ENCODE peak calls at places on chromosomes 2 and 18, in six cellular contexts. M is substantia nigra, W is fibroblast of villous mesenchyme, S is neural crest cell, B is sigmoid colon, A is neuronal stem cell. I is an unnamed sample.

GRCh38 chr2:234191819-234192407 is 141.4 kb downstream of the SPP2 start:
- DNase-seq in M (no peak), W (peak), S (no peak), B (no peak), A (no peak), I (no peak)

GRCh38 chr2:235966396-235966795 is 201.8 kb downstream of the GBX2 start:
- DNase-seq in M (no peak), W (no peak), S (no peak), B (peak), A (no peak), I (no peak)

GRCh38 chr2:19947184-19947940 is 42.5 kb downstream of the WDR35 start:
- DNase-seq in M (no peak), W (no peak), S (no peak), B (no peak), A (no peak), I (no peak)

GRCh38 chr18:41096504-41096903 is 858.5 kb upstream of the PIK3C3 start:
- DNase-seq in M (no peak), W (peak), S (no peak), B (no peak), A (peak), I (peak)

GRCh38 chr18:79545714-79546113 is 133.9 kb upstream of the CTDP1 start:
- DNase-seq in M (no peak), W (no peak), S (no peak), B (no peak), A (no peak), I (no peak)

GRCh38 chr2:43325448-43325811 is 99.0 kb upstream of the ZFP36L2 start:
- DNase-seq in M (no peak), W (no peak), S (no peak), B (no peak), A (no peak), I (no peak)

GRCh38 chr2:234913208-234913626 is 38.6 kb upstream of the SH3BP4 start:
- DNase-seq in M (no peak), W (peak), S (no peak), B (no peak), A (no peak), I (peak)

GRCh38 chr2:211944572-211944971 is 594.0 kb downstream of the ERBB4 start:
- DNase-seq in M (no peak), W (no peak), S (no peak), B (no peak), A (no peak), I (no peak)

GRCh38 chr2:240405654-240406313 is 29.7 kb upstream of the GPC1 start:
- DNase-seq in M (no peak), W (no peak), S (no peak), B (peak), A (no peak), I (no peak)

GRCh38 chr2:195782156-195782555 is 125.1 kb downstream of the SLC39A10 start:
- DNase-seq in M (no peak), W (no peak), S (no peak), B (no peak), A (no peak), I (no peak)

I was measured in amniotic epithelial cell.